ENCODE peak calls at places on chromosomes 1 and 21, in six cellular contexts. A is fibroblast of mammary gland, N is cardiac muscle cell, G is osteoblast, Z is heart right ventricle, S is IMR-90. C is an unnamed sample.

GRCh38 chr1:4079815-4080214 is 179.7 kb upstream of the C1orf174 start:
- DNase-seq in A (no peak), N (no peak), G (no peak), Z (no peak), S (no peak), C (no peak)

GRCh38 chr1:30840904-30841598 is 67.5 kb downstream of the SDC3 start:
- DNase-seq in A (no peak), N (peak), G (no peak), Z (peak), S (peak), C (peak)

GRCh38 chr1:175080030-175080429 is 12.4 kb downstream of the TNN start:
- DNase-seq in A (no peak), N (no peak), G (no peak), Z (no peak), S (no peak), C (no peak)

GRCh38 chr1:24975391-24975790 is 45.3 kb upstream of the RUNX3 start:
- DNase-seq in A (no peak), N (no peak), G (no peak), Z (no peak), S (no peak), C (no peak)

GRCh38 chr1:214983126-214983869 is 99.2 kb upstream of the KCNK2 start:
- DNase-seq in A (peak), N (peak), G (peak), Z (no peak), S (peak), C (no peak)

GRCh38 chr21:46552865-46553379 is 52.0 kb downstream of the S100B start:
- DNase-seq in A (no peak), N (no peak), G (peak), Z (no peak), S (no peak), C (no peak)

GRCh38 chr1:32040711-32041110 is 27.0 kb downstream of the KHDRBS1 start:
- DNase-seq in A (no peak), N (peak), G (no peak), Z (no peak), S (no peak), C (no peak)

GRCh38 chr1:12130466-12131130 is 36.2 kb upstream of the TNFRSF1B start:
- DNase-seq in A (no peak), N (no peak), G (no peak), Z (no peak), S (no peak), C (no peak)

GRCh38 chr1:153420306-153420705 is 4.0 kb downstream of the S100A7A start:
- DNase-seq in A (no peak), N (no peak), G (no peak), Z (no peak), S (no peak), C (no peak)

GRCh38 chr21:29121759-29122158 is 8.7 kb upstream of the MAP3K7CL start:
- DNase-seq in A (no peak), N (no peak), G (no peak), Z (no peak), S (no peak), C (no peak)

GRCh38 chr1:160987359-160988062 is 32.9 kb upstream of the ITLN2 start:
- DNase-seq in A (no peak), N (no peak), G (no peak), Z (no peak), S (no peak), C (no peak)

GRCh38 chr1:66380452-66381212 is 153.3 kb upstream of the SGIP1 start:
- DNase-seq in A (peak), N (no peak), G (peak), Z (no peak), S (no peak), C (no peak)

GRCh38 chr1:17011439-17012307 is at the start of gene ATP13A2:
- DNase-seq in A (peak), N (peak), G (peak), Z (peak), S (peak), C (peak)
- TF ChIP-seq CTCF in A (no peak), N (no peak), G (no peak), Z (no peak), S (no peak), C (peak)

GRCh38 chr1:205318231-205318991 is 3.1 kb downstream of the NUAK2 start:
- DNase-seq in A (no peak), N (no peak), G (no peak), Z (no peak), S (no peak), C (no peak)
- H3K4me3 ChIP-seq in A (no peak), N (no peak), G (peak), Z (peak), S (peak), C (no peak)

DNA sequence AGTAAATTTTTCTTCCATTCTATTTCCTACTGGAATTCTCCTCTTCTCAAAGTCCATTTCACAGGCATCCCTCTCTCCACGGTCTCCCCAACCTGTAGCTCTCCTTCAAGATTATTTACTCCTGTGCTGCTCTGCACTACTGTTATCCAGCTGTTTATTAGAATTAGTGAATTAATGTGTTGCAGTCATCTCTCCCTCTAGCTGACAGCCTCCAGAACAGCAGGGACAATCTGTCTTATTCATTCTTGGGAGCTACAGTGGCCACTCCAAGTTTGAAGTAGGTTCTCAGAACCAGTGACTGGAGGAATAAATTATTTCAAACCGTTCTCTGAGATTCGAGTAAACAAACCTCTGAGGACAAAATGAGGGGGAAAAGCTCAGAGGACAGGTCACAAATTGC is 331.0 kb downstream of the RRAGC start:
- DNase-seq in A (no peak), N (no peak), G (no peak), Z (no peak), S (no peak), C (no peak)
- TF ChIP-seq CTCF in A (no peak), N (no peak), G (no peak), Z (no peak), S (no peak), C (no peak)

DNA sequence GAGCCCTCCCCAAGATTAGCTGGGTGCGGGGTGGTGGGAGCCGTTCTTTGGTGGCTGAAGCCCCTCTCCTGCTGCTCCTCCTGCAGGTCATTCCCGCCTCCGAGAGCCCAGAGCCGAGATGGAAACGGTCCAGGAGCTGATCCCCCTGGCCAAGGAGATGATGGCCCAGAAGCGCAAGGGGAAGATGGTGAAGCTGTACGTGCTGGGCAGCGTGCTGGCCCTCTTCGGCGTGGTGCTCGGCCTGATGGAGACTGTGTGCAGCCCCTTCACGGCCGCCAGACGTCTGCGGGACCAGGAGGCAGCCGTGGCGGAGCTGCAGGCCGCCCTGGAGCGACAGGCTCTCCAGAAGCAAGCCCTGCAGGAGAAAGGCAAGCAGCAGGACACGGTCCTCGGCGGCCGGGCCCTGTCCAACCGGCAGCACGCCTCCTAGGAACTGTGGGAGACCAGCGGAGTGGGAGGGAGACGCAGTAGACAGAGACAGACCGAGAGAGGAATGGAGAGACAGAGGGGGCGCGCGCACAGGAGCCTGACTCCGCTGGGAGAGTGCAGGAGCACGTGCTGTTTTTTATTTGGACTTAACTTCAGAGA is 449 bp downstream of the G0S2 start:
- DNase-seq in A (no peak), N (peak), G (peak), Z (peak), S (peak), C (peak)
- H3K4me3 ChIP-seq in A (peak), N (peak), G (peak), Z (peak), S (peak), C (peak)

GRCh38 chr1:108057536-108057935 is 92.6 kb upstream of the VAV3 start:
- DNase-seq in A (peak), N (peak), G (no peak), Z (peak), S (no peak), C (no peak)
- TF ChIP-seq CTCF in A (no peak), N (no peak), G (no peak), Z (no peak), S (no peak), C (no peak)

DNA sequence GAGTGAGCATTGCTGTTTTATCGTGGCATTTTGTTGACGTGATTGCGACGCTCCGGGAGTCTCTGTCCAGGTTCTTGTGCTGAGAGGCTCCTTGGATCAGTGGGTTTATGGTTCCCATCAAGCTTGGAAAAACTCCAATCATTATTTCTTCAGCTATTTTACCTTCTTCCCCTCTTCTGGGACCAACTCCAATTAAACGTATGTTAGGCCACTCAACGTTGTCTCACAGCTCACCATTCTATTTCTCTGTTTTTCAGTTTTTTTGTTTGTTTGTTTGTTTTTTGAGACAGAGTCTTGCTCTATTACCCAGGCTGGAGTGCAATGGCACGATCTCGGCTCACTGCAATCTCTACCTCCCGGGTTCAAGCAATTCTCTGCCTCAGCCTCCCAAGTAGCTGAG is 8.0 kb downstream of the HES4 start:
- DNase-seq in A (no peak), N (no peak), G (peak), Z (no peak), S (no peak), C (no peak)
- H3K4me3 ChIP-seq in A (no peak), N (no peak), G (no peak), Z (no peak), S (no peak), C (no peak)

C was measured in uterus.